ENCODE peak calls at places on chromosomes 1 and 21, in ten cellular contexts. Z, E, N, F, S, P, K, H, T and G are unnamed samples.

GRCh38 chr1:28196330-28196729 is 19.8 kb upstream of the PTAFR start:
- DNase-seq in P (no peak), S (no peak), H (no peak), N (no peak), T (no peak), Z (peak), F (no peak), K (no peak), E (no peak), G (no peak)

GRCh38 chr1:243343970-243344749 is 88.3 kb downstream of the SDCCAG8 start:
- DNase-seq in P (peak), K (no peak), N (no peak), H (no peak), T (peak), F (no peak), E (peak), S (peak), Z (peak), G (no peak)

GRCh38 chr1:33982419-33982818 is 118.5 kb downstream of the HMGB4 start:
- DNase-seq in H (no peak), E (no peak), F (no peak), P (no peak), K (no peak), S (no peak), T (no peak), Z (no peak), N (no peak), G (no peak)

GRCh38 chr1:12615916-12616708 is 1.9 kb downstream of the DHRS3 start:
- DNase-seq in Z (peak), H (no peak), F (no peak), N (no peak), T (peak), P (peak), K (peak), E (peak), S (peak), G (peak)

GRCh38 chr1:154941332-154941995 is 4.9 kb upstream of the PMVK start:
- DNase-seq in P (no peak), T (peak), E (no peak), Z (peak), S (no peak), K (no peak), N (no peak), F (peak), H (no peak), G (no peak)

GRCh38 chr21:29875873-29876272 is 63.9 kb downstream of the GRIK1 start:
- DNase-seq in H (no peak), K (no peak), N (no peak), E (no peak), F (no peak), S (no peak), Z (no peak), T (no peak), P (no peak), G (no peak)

GRCh38 chr21:41975391-41976272 is 21.8 kb upstream of the C2CD2 start:
- DNase-seq in S (no peak), H (no peak), E (no peak), F (no peak), P (no peak), N (no peak), Z (peak), K (no peak), T (no peak), G (no peak)

GRCh38 chr1:186236921-186237320 is 138.1 kb downstream of the TPR start:
- DNase-seq in K (no peak), E (peak), N (no peak), Z (no peak), T (peak), F (no peak), P (peak), S (peak), H (peak), G (no peak)

GRCh38 chr1:10644307-10645128 is 151.9 kb downstream of the CASZ1 start:
- DNase-seq in F (no peak), E (no peak), Z (no peak), K (no peak), H (no peak), P (no peak), T (no peak), S (peak), N (no peak), G (no peak)

GRCh38 chr1:26719205-26719604 is 23.4 kb downstream of the ARID1A start:
- DNase-seq in P (no peak), K (no peak), H (no peak), E (no peak), S (no peak), N (no peak), T (no peak), Z (no peak), F (no peak), G (no peak)

GRCh38 chr1:2817784-2818564 is 16.5 kb upstream of the TTC34 start:
- DNase-seq in S (no peak), N (no peak), T (no peak), Z (no peak), P (no peak), K (no peak), H (no peak), F (no peak), E (no peak), G (no peak)

GRCh38 chr1:16905112-16905855 is 9.5 kb downstream of the RNU1-2 start:
- DNase-seq in F (no peak), K (no peak), N (peak), E (peak), T (peak), P (peak), H (peak), Z (peak), S (peak), G (peak)

GRCh38 chr1:21816602-21817302 is 4.7 kb downstream of the LDLRAD2 start:
- DNase-seq in H (peak), S (peak), Z (no peak), T (peak), P (peak), F (no peak), K (no peak), N (no peak), E (peak), G (no peak)

GRCh38 chr1:234214911-234215892 is 158.1 kb upstream of the COA6 start:
- DNase-seq in P (no peak), Z (peak), E (no peak), H (no peak), K (no peak), F (no peak), N (no peak), T (no peak), S (no peak), G (no peak)

GRCh38 chr1:55244476-55245109 is 29.4 kb upstream of the USP24 start:
- DNase-seq in Z (no peak), E (peak), N (no peak), T (peak), K (no peak), H (no peak), P (peak), F (no peak), S (peak), G (no peak)

GRCh38 chr1:101128851-101129250 is 103.3 kb upstream of the DPH5 start:
- DNase-seq in N (no peak), S (no peak), K (no peak), H (no peak), E (no peak), P (no peak), F (no peak), T (no peak), Z (no peak), G (no peak)

GRCh38 chr1:101129975-101130374 is 104.4 kb upstream of the DPH5 start:
- DNase-seq in F (no peak), T (no peak), H (no peak), P (no peak), N (no peak), K (no peak), Z (no peak), E (no peak), S (no peak), G (no peak)

GRCh38 chr1:101131239-101131924 is 105.4 kb upstream of the S1PR1 start:
- DNase-seq in N (no peak), F (no peak), S (no peak), K (no peak), H (no peak), P (no peak), E (no peak), Z (no peak), T (no peak), G (no peak)

GRCh38 chr1:101130673-101131072 is 105.1 kb upstream of the DPH5 start:
- DNase-seq in K (no peak), H (no peak), P (peak), S (peak), Z (no peak), N (no peak), F (no peak), E (peak), T (peak), G (no peak)

DNA sequence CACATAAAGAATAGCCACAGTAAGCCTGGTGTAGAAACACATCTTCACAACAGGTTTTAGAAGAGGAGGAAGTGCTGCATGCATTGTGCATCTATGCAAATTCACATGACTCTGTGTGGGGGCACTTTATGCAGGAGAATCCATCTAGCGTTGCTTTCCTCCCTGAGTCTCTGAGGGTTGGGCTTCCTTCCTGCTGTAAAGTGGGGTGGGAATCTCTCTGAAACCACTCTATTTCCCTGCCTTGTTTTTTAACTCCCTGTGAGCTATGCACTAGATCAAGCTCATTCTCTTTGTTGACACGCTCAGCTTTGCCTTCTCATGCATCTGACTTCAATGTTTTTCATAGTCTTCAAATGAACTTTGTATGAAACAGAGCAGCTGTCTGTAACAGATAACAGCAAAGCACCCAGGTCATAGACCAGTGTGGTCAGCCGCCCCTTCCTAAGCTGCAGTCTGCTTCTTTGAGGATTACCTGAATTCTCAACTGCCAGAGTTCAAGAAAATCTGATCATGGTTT is 102.7 kb upstream of the DPH5 start:
- DNase-seq in N (peak), H (no peak), F (no peak), Z (peak), S (no peak), T (no peak), E (no peak), P (no peak), K (no peak), G (no peak)
- H3K4me3 ChIP-seq in N (no peak), H (no peak), F (no peak), Z (no peak), S (no peak), T (no peak), E (no peak), P (no peak), K (no peak), G (no peak)

DNA sequence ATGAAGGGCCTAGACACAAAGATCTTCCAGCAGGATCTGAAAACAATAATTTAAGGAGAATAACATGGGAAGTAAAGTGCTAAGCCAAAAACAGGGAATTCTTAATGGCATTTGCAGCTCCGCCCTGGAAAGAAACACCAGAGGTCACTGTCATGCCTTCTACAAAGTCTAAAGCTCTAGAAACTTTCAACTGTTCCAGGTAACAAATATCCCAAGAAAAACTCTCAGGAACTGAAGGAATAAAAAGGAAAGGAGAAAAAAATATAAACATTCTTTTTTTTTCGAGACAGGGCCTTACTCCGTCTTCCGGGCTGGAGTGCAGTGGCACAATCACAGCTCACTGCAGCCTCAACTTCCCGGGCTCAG is 13.2 kb downstream of the ZC3H12A start:
- DNase-seq in F (no peak), Z (no peak), S (no peak), H (no peak), K (no peak), T (no peak), E (no peak), P (no peak), N (no peak), G (no peak)
- TF ChIP-seq CTCF in F (no peak), Z (no peak), S (no peak), H (no peak), K (peak), T (no peak), E (no peak), P (peak), N (no peak), G (no peak)

DNA sequence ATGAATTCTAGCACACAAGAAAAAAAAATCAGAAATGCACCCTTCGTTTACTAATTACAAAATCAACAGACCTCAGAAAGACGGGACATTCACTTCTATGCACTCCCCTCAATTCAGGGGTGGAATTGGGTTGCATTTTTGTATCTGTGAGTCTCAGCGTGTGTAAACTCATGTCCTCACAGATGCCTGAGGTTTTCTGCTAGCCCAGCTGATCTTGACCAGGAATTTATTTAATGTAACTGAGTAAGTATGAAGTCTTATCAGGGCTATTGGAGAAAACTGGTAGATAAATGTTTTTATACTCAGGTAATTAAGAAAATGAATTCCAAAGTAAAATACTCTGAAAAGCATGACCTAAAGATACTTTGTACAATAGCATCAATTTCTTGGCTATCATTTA is 167.7 kb downstream of the RUNX1 start:
- DNase-seq in N (no peak), P (peak), Z (no peak), S (peak), H (no peak), T (peak), K (no peak), F (no peak), E (peak), G (no peak)
- H3K4me3 ChIP-seq in N (no peak), P (peak), Z (no peak), S (no peak), H (peak), T (peak), K (peak), F (no peak), E (peak), G (no peak)

GRCh38 chr1:237932806-237933205 is 42.1 kb upstream of the ZP4 start:
- DNase-seq in P (no peak), K (no peak), S (peak), Z (no peak), H (no peak), F (no peak), N (no peak), E (no peak), T (no peak), G (no peak)

GRCh38 chr1:237938553-237938952 is 47.8 kb upstream of the ZP4 start:
- DNase-seq in E (no peak), Z (peak), P (peak), K (no peak), H (no peak), S (peak), F (no peak), T (no peak), N (no peak), G (no peak)
- TF ChIP-seq CTCF in E (no peak), Z (peak), P (peak), K (no peak), H (peak), S (no peak), F (no peak), T (no peak), N (no peak), G (no peak)

GRCh38 chr21:37267269-37268185 is at the start of gene VPS26C:
- DNase-seq in P (peak), T (peak), E (peak), F (peak), Z (peak), S (peak), N (peak), H (peak), K (peak), G (peak)

GRCh38 chr21:37263827-37264226 is 3.3 kb downstream of the VPS26C start:
- DNase-seq in P (no peak), T (peak), S (peak), E (peak), Z (no peak), N (no peak), F (no peak), K (no peak), H (no peak), G (no peak)

GRCh38 chr21:37268186-37268503 is 1.0 kb upstream of the VPS26C start:
- DNase-seq in F (no peak), P (no peak), S (no peak), K (no peak), H (no peak), Z (no peak), T (no peak), N (no peak), E (no peak), G (no peak)

GRCh38 chr21:37266515-37267221 is 466 bp downstream of the VPS26C start:
- DNase-seq in F (peak), T (peak), K (no peak), Z (no peak), P (peak), H (no peak), E (peak), S (peak), N (no peak), G (no peak)

DNA sequence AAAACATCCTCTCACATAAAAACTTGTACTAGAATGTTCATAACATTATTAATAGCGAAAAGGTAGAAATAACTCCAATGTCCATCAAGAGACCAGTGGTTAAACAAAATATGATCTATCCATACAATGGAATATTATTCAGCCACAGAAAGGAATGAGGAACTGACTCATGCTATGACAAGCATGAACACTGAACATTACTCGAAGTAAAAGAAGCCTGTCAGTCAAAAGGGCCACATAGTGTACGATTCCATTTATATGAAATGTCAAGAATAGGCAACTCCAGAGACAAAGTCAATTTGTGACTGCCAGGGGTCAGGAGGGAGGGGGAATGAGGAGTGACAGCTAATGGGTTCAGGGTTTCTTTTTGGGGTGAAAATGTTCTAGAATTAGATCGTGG is 2.3 kb downstream of the VPS26C start:
- DNase-seq in H (no peak), N (no peak), Z (no peak), F (no peak), E (no peak), T (no peak), K (no peak), S (no peak), P (peak), G (no peak)
- H3K4me3 ChIP-seq in H (no peak), N (no peak), Z (no peak), F (no peak), E (no peak), T (no peak), K (no peak), S (no peak), P (peak), G (no peak)